ENCODE peak calls at places on chromosomes 7 and 10, in five cellular contexts. C, P, B, O and J are unnamed samples. For H3K9me3, the result is how much of the 10 kb centered on the place peaks cover.

GRCh38 chr7:149562602-149563001 is 65.0 kb upstream of the ZNF746 start:
- DNase-seq in P (peak), O (no peak), B (no peak), C (no peak), J (no peak)

GRCh38 chr10:109902992-109903947 is 20.0 kb downstream of the XPNPEP1 start:
- DNase-seq in B (no peak), O (peak), P (peak), C (no peak), J (no peak)

GRCh38 chr7:5425507-5426225 is 2.0 kb upstream of the TNRC18 start:
- DNase-seq in C (no peak), P (peak), B (peak), O (no peak), J (no peak)

GRCh38 chr10:43623351-43623750 is 17.1 kb downstream of the ZNF485 start:
- DNase-seq in B (no peak), C (no peak), O (peak), P (peak), J (no peak)

GRCh38 chr7:100171840-100172239 is 3.4 kb upstream of the GAL3ST4 start:
- DNase-seq in P (no peak), O (no peak), C (no peak), B (no peak), J (no peak)

GRCh38 chr10:131079314-131079713 is 232.2 kb downstream of the TCERG1L start:
- DNase-seq in C (no peak), P (no peak), B (no peak), O (no peak), J (no peak)

GRCh38 chr10:131697461-131698128 is 203.2 kb upstream of the PPP2R2D start:
- DNase-seq in C (no peak), P (no peak), B (no peak), O (no peak), J (no peak)

GRCh38 chr7:117132385-117133120 is 179.3 kb downstream of the ST7 start:
- DNase-seq in C (no peak), B (no peak), P (peak), O (no peak), J (no peak)

GRCh38 chr10:112389147-112389822 is 15.4 kb downstream of the ACSL5 start:
- DNase-seq in P (peak), B (peak), C (peak), O (peak), J (peak)

GRCh38 chr10:91779011-91779605 is 19.1 kb upstream of the TNKS2 start:
- DNase-seq in B (no peak), O (no peak), P (no peak), C (no peak), J (no peak)

GRCh38 chr7:93055543-93056107 is 62.2 kb downstream of the SAMD9 start:
- DNase-seq in P (peak), C (peak), B (no peak), O (peak), J (no peak)

GRCh38 chr7:111780527-111780926 is 218.2 kb upstream of the IMMP2L start:
- DNase-seq in P (no peak), B (no peak), O (no peak), C (no peak), J (no peak)

GRCh38 chr10:29922904-29923303 is 136.5 kb downstream of the JCAD start:
- DNase-seq in P (no peak), C (no peak), B (no peak), O (no peak), J (no peak)
- H3K9me3 ChIP-seq in P (under half), C (under half), B (under half), O (under half), J (under half)

DNA sequence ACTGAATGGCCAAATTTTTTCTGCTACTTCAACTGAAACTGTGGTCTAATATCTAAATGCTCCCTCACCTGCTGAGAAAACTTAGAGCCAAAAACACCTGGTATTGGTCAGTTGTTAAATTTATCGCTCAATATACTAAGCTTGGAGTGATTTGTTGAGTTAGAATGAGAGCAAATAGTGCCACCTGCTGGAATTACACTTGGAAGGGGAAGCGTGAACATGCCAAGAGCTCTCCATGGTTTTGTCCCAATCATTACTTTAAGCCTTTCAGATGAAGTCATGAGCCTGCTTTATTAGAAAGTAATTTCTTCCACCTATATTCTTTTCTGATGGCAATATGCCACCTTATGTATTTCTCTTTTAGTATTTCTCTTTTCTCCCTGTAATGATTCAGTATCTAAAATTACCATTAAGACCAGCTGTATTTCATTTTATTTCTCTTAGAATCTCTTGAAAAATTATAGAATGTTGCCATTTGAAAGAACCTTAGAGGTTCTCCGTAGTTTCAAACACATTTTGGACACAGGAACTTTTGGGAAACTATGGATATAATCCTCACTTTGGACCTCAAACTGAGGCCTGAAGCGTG is 447.8 kb upstream of the C7orf33 start:
- DNase-seq in C (no peak), O (no peak), B (no peak), P (peak), J (no peak)
- H3K9me3 ChIP-seq in C (under half), O (under half), B (under half), P (under half), J (under half)

GRCh38 chr10:111114931-111115500 is 38.2 kb downstream of the ADRA2A start:
- DNase-seq in C (no peak), O (no peak), P (no peak), B (no peak), J (no peak)

GRCh38 chr10:111113961-111114830 is 37.4 kb downstream of the ADRA2A start:
- DNase-seq in B (no peak), O (no peak), P (no peak), C (no peak), J (no peak)

GRCh38 chr10:111117528-111118277 is 40.9 kb downstream of the ADRA2A start:
- DNase-seq in O (no peak), B (no peak), C (no peak), P (no peak), J (no peak)

GRCh38 chr10:111116762-111117445 is 40.1 kb downstream of the ADRA2A start:
- DNase-seq in P (no peak), O (no peak), B (no peak), C (no peak), J (no peak)

DNA sequence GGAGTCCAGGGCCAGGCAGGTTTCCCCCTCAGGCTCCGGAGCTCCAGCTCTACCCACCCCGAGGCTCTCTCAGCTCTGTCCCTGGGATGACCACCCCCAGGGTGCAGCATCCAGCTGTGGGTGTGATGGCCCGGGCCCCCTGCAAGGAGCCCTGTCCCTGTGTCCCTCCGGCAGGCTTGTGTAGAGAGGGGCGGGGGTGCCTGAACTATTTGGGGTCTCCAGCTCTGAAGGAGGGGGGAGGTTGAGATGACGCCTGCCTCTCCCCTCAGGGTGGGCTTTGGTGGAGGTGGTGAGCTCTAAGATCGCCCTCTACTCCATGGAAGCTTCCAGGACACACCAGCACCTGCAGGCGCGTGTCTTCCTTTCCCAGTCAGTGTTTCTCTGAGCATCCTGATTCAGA is 39.4 kb downstream of the ADRA2A start:
- DNase-seq in B (no peak), O (no peak), P (no peak), C (no peak), J (no peak)
- H3K9me3 ChIP-seq in B (under half), O (under half), P (under half), C (under half), J (under half)

DNA sequence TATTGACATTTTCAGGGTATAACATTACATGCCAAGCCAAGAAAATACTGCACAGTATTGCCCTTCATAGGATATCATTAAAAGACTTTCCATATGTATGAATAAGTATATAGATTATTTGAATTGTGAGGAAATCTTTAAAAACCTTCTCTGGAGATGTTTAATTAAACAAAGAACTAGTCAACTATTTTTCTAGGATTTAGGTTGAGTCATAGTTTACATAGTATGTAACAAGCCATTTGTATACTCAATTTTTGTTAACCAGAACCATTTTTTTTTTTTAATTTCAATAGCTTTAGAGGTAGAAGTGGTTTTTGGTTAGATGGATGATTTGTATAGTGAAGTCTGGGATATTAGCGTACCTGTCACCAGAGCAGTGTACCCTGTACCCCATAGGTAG is 151.2 kb upstream of the ASAH2 start:
- DNase-seq in C (no peak), P (no peak), B (no peak), O (no peak), J (no peak)
- H3K9me3 ChIP-seq in C (under half), P (under half), B (under half), O (under half), J (under half)

GRCh38 chr7:121510858-121511482 is 114.9 kb upstream of the FAM3C start:
- DNase-seq in O (no peak), C (no peak), P (peak), B (no peak), J (no peak)

GRCh38 chr7:121515181-121515580 is 119.1 kb upstream of the FAM3C start:
- DNase-seq in P (no peak), B (no peak), C (no peak), O (no peak), J (no peak)

GRCh38 chr7:121513105-121513504 is 117.0 kb upstream of the FAM3C start:
- DNase-seq in P (no peak), C (no peak), O (no peak), B (no peak), J (no peak)

GRCh38 chr7:121505540-121506182 is 109.6 kb upstream of the FAM3C start:
- DNase-seq in P (no peak), O (no peak), B (no peak), C (no peak), J (no peak)

DNA sequence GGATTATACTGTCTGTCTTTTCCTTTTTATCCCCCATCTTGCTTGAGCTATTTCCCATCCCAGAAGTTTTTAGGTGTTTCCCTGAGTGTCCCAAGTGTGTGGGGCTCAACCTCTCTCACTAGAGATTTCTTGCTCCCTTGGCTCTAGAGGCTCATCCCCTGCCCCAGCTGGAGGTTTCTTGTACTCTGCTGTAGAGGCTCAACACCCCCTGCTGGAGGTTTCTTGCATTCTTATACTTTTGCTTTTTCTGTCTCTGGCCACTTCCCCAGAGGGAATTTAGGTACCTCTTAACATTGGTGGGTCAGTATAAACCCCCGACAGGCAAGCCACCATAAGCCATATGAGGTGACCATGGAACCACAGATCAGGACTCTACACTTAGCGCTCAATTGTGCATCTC is 114.2 kb upstream of the FAM3C start:
- DNase-seq in C (peak), B (no peak), O (peak), P (no peak), J (no peak)
- H3K9me3 ChIP-seq in C (under half), B (under half), O (under half), P (under half), J (under half)